ENCODE peak calls at places on chromosomes 2 and 18, in ten cellular contexts. Z is stimulated activated CD8-positive, alpha-beta memory T cell treated with anti-CD3 and anti-CD28 coated beads, Interleukin-7, amount 100 ng/mL, for 1 hour; Q is amygdala; E is activated CD8-positive, alpha-beta T cell treated with anti-CD3 and anti-CD28 coated beads for 36 hours; M is T-helper 9 cell; W is dermis blood vessel endothelial cell; C is foreskin fibroblast; P is H4; T is anterior cingulate cortex; R is SW480. Y is an unnamed sample.

GRCh38 chr2:10269711-10270610 is 32.7 kb upstream of the HPCAL1 start:
- DNase-seq in M (no peak), P (no peak), Q (no peak), E (no peak), W (no peak), T (no peak), C (no peak), Z (no peak), R (no peak), Y (no peak)

GRCh38 chr2:85216927-85217326 is 83.7 kb downstream of the TCF7L1 start:
- DNase-seq in E (no peak), T (no peak), W (no peak), Z (no peak), P (no peak), C (no peak), M (no peak), Q (no peak), R (no peak), Y (no peak)

GRCh38 chr2:174180165-174180724 is 68.1 kb downstream of the OLA1 start:
- DNase-seq in C (no peak), Q (no peak), Z (no peak), P (peak), E (no peak), R (peak), W (peak), T (no peak), M (no peak), Y (no peak)

GRCh38 chr18:6145645-6146308 is 250.5 kb upstream of the TMEM200C start:
- DNase-seq in P (no peak), C (no peak), Q (peak), M (no peak), E (no peak), R (no peak), T (peak), W (no peak), Z (no peak), Y (peak)

GRCh38 chr18:59096098-59096779 is 43.4 kb upstream of the SEC11C start:
- DNase-seq in R (no peak), T (no peak), C (no peak), P (no peak), Q (no peak), M (no peak), Z (no peak), W (no peak), E (no peak), Y (no peak)

GRCh38 chr2:151861171-151861570 is 33.0 kb upstream of the ARL5A start:
- DNase-seq in C (no peak), Q (no peak), R (no peak), E (no peak), W (no peak), T (no peak), Z (no peak), M (no peak), P (no peak), Y (no peak)

GRCh38 chr2:3523551-3524041 is 4.3 kb upstream of the ADI1 start:
- DNase-seq in Z (no peak), E (no peak), P (no peak), M (no peak), W (peak), Q (no peak), R (no peak), T (no peak), C (peak), Y (no peak)

GRCh38 chr2:237955640-237956401 is 11.0 kb upstream of the UBE2F start:
- DNase-seq in E (peak), M (no peak), R (no peak), Z (no peak), Q (no peak), T (no peak), P (no peak), W (no peak), C (peak), Y (no peak)

GRCh38 chr2:213306320-213306942 is 22.2 kb downstream of the SPAG16 start:
- DNase-seq in W (no peak), Z (no peak), C (peak), T (no peak), M (no peak), R (no peak), E (no peak), P (peak), Q (no peak), Y (no peak)